ENCODE peak calls at places on chromosomes 1 and 21, in four cellular contexts. E is fibroblast of lung, M is GM10248, Q is chondrocyte. F is an unnamed sample.
A peak's percentile ranks its signal among the peaks of the same experiment; 100 is the strongest.

GRCh38 chr1:61389194-61389925 is 307.0 kb downstream of the NFIA start:
- DNase-seq in E (no peak), M (no peak), Q (no peak), F (no peak)

GRCh38 chr1:6732942-6733341 is 31.3 kb upstream of the DNAJC11 start:
- DNase-seq in E (no peak), M (no peak), Q (no peak), F (no peak)

GRCh38 chr21:15895142-15896106 is 165.6 kb downstream of the USP25 start:
- DNase-seq in E (peak; percentile 26), M (no peak), Q (no peak), F (no peak)

GRCh38 chr1:232751393-232752140 is 53.6 kb upstream of the MAP10 start:
- DNase-seq in E (no peak), M (no peak), Q (no peak), F (no peak)

GRCh38 chr21:35217504-35218060 is 168.5 kb upstream of the RUNX1 start:
- DNase-seq in E (peak; percentile 82), M (no peak), Q (no peak), F (no peak)

GRCh38 chr21:33198346-33199135 is 31.2 kb upstream of the IFNAR2 start:
- DNase-seq in E (peak; percentile 58), M (no peak), Q (no peak), F (no peak)

GRCh38 chr1:107795994-107796393 is 169.0 kb downstream of the VAV3 start:
- DNase-seq in E (no peak), M (no peak), Q (no peak), F (no peak)

GRCh38 chr1:66271216-66271903 is 262.6 kb upstream of the SGIP1 start:
- DNase-seq in E (peak; percentile 99), M (no peak), Q (no peak), F (peak; percentile 16)

GRCh38 chr1:232531291-232531690 is 98.6 kb downstream of the SIPA1L2 start:
- DNase-seq in E (no peak), M (no peak), Q (no peak), F (no peak)

GRCh38 chr1:226979517-226980121 is 39.5 kb downstream of the COQ8A start:
- DNase-seq in E (no peak), M (no peak), Q (no peak), F (no peak)

GRCh38 chr21:45412909-45413581 is 8.1 kb downstream of the COL18A1 start:
- DNase-seq in E (no peak), M (no peak), Q (peak; percentile 79), F (no peak)

GRCh38 chr1:108524676-108525075 is 35.2 kb upstream of the EEIG2 start:
- DNase-seq in E (no peak), M (no peak), Q (no peak), F (no peak)

GRCh38 chr21:38669186-38669585 is 136.5 kb upstream of the ETS2 start:
- DNase-seq in E (peak; percentile 37), M (peak; percentile 20), Q (no peak), F (peak; percentile 37)

GRCh38 chr1:21668232-21669032 is 725 bp downstream of the RAP1GAP start:
- DNase-seq in E (no peak), M (no peak), Q (peak; percentile 63), F (peak; percentile 27)
- TF ChIP-seq CTCF in E (no peak), M (no peak), Q (peak; percentile 38), F (no peak)

GRCh38 chr1:63777286-63777685 is 3.5 kb downstream of the ROR1 start:
- DNase-seq in E (no peak), M (no peak), Q (no peak), F (no peak)
- TF ChIP-seq CTCF in E (no peak), M (no peak), Q (peak; percentile 58), F (no peak)

GRCh38 chr1:63368131-63368530 is 704 bp downstream of the ALG6 start:
- DNase-seq in E (peak; percentile 9), M (peak; percentile 30), Q (no peak), F (peak; percentile 35)

GRCh38 chr1:63363014-63363413 is 4.4 kb upstream of the ALG6 start:
- DNase-seq in E (no peak), M (no peak), Q (no peak), F (no peak)

GRCh38 chr1:63362578-63362977 is 4.8 kb upstream of the ALG6 start:
- DNase-seq in E (peak; percentile 15), M (no peak), Q (no peak), F (no peak)

GRCh38 chr1:63366915-63367217 is 561 bp upstream of the ALG6 start:
- DNase-seq in E (no peak), M (no peak), Q (no peak), F (no peak)

DNA sequence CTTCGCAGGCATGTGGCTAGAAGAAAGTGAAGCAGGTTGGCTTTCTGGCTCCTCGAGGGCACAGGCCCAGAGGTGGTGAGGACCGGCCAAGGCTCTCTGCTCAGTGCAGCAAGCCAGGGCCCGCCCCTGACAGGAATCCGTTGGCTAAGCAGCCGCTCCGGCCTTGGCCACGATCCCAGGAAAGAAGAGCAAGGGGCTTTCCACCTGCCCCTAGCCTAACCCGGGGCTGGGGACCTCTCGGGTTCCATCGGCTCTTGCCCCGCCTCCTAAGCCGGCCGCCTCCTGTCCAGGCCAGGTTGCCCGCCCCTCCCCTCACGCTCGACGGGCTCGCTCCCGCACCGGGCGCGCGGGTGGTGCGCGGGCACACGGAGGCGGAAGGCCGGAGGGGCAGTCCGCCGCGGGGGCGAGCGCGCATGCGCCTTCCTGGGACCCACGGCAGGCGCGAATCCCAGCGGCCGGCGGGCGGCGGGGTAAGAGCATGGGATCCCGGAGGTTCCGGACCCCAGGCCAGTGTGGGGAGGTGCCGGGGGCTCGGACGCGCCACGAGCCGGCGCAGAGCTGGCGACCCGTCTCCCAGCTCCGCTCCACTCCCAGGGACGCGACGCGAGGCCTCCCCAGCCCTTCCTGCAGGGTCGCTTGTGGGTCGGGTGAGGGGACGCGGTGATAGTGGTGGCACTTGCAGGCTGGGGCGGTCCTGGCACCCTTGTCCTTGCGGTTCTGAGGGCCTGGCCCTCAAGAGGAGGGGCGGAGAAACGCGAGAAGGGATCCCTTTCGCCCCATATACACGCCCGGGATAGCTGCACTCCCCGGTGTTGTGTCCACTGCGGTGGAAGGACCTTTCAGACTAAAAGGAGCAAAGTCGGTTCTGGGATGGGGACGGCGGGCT is at the start of gene ALG6:
- DNase-seq in E (peak; percentile 89), M (peak; percentile 99), Q (peak; percentile 97), F (peak; percentile 98)
- TF ChIP-seq CTCF in E (peak; percentile 11), M (no peak), Q (peak; percentile 57), F (no peak)

GRCh38 chr1:17874665-17875064 is 119.5 kb downstream of the ACTL8 start:
- DNase-seq in E (peak; percentile 87), M (no peak), Q (peak; percentile 32), F (no peak)
- TF ChIP-seq CTCF in E (no peak), M (no peak), Q (no peak), F (no peak)

F was measured in GM20000.